ENCODE peak calls at places on chromosomes 4 and X, in four cellular contexts. D, U, M and C are unnamed samples.

GRCh38 chr4:107709916-107710315 is 10.1 kb downstream of the PAPSS1 start:
- DNase-seq in D (no peak), U (no peak), M (no peak), C (no peak)

GRCh38 chrX:318068-318738 is 393 bp downstream of the GTPBP6 start:
- DNase-seq in U (peak), D (peak), M (peak), C (peak)

GRCh38 chr4:93475730-93476129 is 352.8 kb upstream of the ATOH1 start:
- DNase-seq in M (no peak), D (no peak), U (no peak), C (no peak)

GRCh38 chrX:31499120-31499519 is 427.3 kb upstream of the FTHL17 start:
- DNase-seq in U (peak), M (no peak), D (no peak), C (no peak)

GRCh38 chr4:14218641-14219040 is 591.1 kb upstream of the BOD1L1 start:
- DNase-seq in D (no peak), U (peak), M (no peak), C (no peak)

GRCh38 chrX:23656684-23657083 is 10.6 kb upstream of the PRDX4 start:
- DNase-seq in U (no peak), M (no peak), D (no peak), C (no peak)

GRCh38 chr4:151313306-151314028 is 11.9 kb downstream of the SH3D19 start:
- DNase-seq in D (no peak), M (no peak), U (no peak), C (no peak)

GRCh38 chr4:52250124-52250523 is 199.0 kb downstream of the SPATA18 start:
- DNase-seq in D (no peak), U (no peak), M (peak), C (no peak)

GRCh38 chr4:113499696-113500095 is 261.8 kb downstream of the CAMK2D start:
- DNase-seq in D (no peak), U (no peak), M (no peak), C (no peak)

DNA sequence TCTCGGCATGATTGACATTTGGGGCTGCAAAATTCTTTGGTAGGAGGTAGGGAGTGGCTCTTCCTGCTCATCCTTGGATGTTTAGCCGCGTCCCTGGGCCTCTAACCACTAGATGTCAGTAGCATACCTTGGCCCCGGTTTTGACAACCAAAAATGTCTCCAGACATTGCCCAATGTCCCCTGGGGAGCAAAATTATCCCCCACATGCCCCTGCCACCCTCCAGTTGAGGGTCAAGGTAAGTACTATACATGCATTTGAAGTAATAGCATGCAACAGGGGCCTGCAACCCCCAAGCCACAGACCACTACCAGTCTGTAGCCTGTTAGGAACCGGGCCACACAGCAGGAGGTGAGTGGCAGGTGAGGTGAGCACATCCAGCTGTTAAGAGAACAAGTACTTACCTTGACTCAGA is 17.6 kb upstream of the KIAA1210 start:
- DNase-seq in U (peak), D (peak), M (peak), C (peak)
- TF ChIP-seq EZH2phosphoT487 in U (no peak), D (no peak), M (no peak), C (no peak)

GRCh38 chr4:10737335-10737734 is 52.8 kb upstream of the CLNK start:
- DNase-seq in M (no peak), D (no peak), U (no peak), C (peak)
- TF ChIP-seq EZH2phosphoT487 in M (no peak), D (no peak), U (no peak), C (no peak)

GRCh38 chrX:39409246-39409917 is 608.1 kb downstream of the MID1IP1 start:
- DNase-seq in D (no peak), U (no peak), M (no peak), C (no peak)
- TF ChIP-seq EZH2phosphoT487 in D (no peak), U (no peak), M (no peak), C (no peak)

GRCh38 chrX:14476169-14476568 is 53.2 kb upstream of the GLRA2 start:
- DNase-seq in U (no peak), D (no peak), M (no peak), C (no peak)
- TF ChIP-seq EZH2phosphoT487 in U (no peak), D (no peak), M (no peak), C (no peak)

GRCh38 chrX:136397001-136397400 is 90.7 kb upstream of the BRS3 start:
- DNase-seq in U (peak), M (no peak), D (no peak), C (peak)
- TF ChIP-seq EZH2phosphoT487 in U (no peak), M (no peak), D (no peak), C (no peak)

DNA sequence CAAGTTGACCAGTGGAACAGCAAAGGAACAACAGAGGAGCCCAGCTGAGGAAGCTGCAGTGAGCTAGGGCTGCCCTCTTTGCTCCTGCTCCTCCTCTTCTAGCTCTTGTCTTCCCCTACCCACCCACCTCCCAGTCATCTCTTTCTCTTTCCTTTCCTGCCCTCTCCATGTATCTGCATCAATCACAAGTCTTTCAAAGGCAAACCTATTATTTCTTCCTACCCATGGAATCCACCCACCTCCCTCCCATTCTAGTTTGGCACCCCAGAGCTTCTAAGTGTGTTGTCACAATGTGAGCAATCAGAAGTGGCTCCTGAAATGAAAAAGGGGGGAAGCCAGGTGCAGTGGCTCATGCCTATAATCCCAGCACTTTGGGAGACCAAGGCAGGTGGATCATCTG is 69.3 kb downstream of the TSC22D3 start:
- DNase-seq in D (no peak), U (no peak), M (no peak), C (no peak)
- TF ChIP-seq EZH2phosphoT487 in D (no peak), U (no peak), M (no peak), C (no peak)

DNA sequence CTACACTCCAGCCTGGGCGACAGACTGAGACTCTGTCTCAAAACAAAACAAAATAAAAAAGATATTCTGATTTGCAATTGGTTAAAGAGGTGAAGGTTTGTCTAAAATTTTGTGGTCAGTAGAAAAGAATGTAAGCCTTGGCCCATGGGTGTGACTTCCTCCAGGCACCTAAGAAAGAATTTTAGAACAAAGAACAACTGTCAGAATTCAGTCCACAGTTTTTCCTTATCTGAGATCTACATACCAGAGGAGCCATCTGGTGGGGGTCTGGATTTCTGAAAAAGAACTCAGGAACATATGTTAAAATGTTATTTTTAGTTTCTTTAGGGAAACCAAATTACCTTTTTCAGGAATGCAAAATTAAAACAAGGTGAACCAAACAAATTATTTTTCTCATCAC is 434.1 kb downstream of the ANKRD50 start:
- DNase-seq in D (no peak), M (no peak), U (no peak), C (no peak)
- TF ChIP-seq EZH2phosphoT487 in D (no peak), M (no peak), U (no peak), C (no peak)

GRCh38 chr4:112130903-112131302 is 14.4 kb upstream of the FAM241A start:
- DNase-seq in D (no peak), M (no peak), U (no peak), C (peak)
- TF ChIP-seq EZH2phosphoT487 in D (no peak), M (no peak), U (no peak), C (no peak)

GRCh38 chr4:47213971-47214370 is 182.6 kb downstream of the GABRB1 start:
- DNase-seq in M (no peak), D (no peak), U (no peak), C (no peak)
- TF ChIP-seq EZH2phosphoT487 in M (no peak), D (no peak), U (no peak), C (no peak)

GRCh38 chr4:98519268-98519993 is 139.0 kb downstream of the TSPAN5 start:
- DNase-seq in D (no peak), M (no peak), U (no peak), C (no peak)
- TF ChIP-seq EZH2phosphoT487 in D (no peak), M (no peak), U (no peak), C (no peak)